ENCODE peak calls at places on chromosomes 4 and X, in seven cellular contexts. E is cardiac fibroblast, F is glutamatergic neuron, L is left lung, K is endodermal cell, Q is thoracic aorta, V is AG10803. U is an unnamed sample.

GRCh38 chr4:15521442-15522039 is 51.9 kb downstream of the CC2D2A start:
- DNase-seq in E (no peak), F (no peak), L (no peak), K (no peak), Q (no peak), V (peak), U (no peak)

GRCh38 chrX:153395613-153396319 is 5.4 kb downstream of the PNMA6E start:
- DNase-seq in E (no peak), F (no peak), L (no peak), K (no peak), Q (no peak), V (no peak), U (no peak)

GRCh38 chrX:1592128-1592862 is 891 bp downstream of the AKAP17A start:
- DNase-seq in E (peak), F (no peak), L (no peak), K (peak), Q (no peak), V (no peak), U (peak)

GRCh38 chr4:172225457-172225856 is 412.3 kb downstream of the GALNTL6 start:
- DNase-seq in E (no peak), F (no peak), L (no peak), K (no peak), Q (no peak), V (no peak), U (no peak)

GRCh38 chr4:156420557-156420956 is 466.9 kb upstream of the CTSO start:
- DNase-seq in E (no peak), F (no peak), L (no peak), K (no peak), Q (no peak), V (peak), U (no peak)

GRCh38 chr4:94441838-94442237 is 9.9 kb upstream of the PDLIM5 start:
- DNase-seq in E (peak), F (no peak), L (no peak), K (no peak), Q (no peak), V (no peak), U (no peak)

GRCh38 chrX:153938226-153938786 is 3.5 kb upstream of the NAA10 start:
- DNase-seq in E (no peak), F (no peak), L (no peak), K (no peak), Q (no peak), V (no peak), U (peak)

GRCh38 chr4:77845929-77846328 is 16.7 kb upstream of the MRPL1 start:
- DNase-seq in E (no peak), F (no peak), L (no peak), K (no peak), Q (no peak), V (no peak), U (no peak)

GRCh38 chr4:183038436-183038835 is 60.6 kb upstream of the WWC2 start:
- DNase-seq in E (no peak), F (no peak), L (no peak), K (no peak), Q (no peak), V (no peak), U (no peak)

GRCh38 chr4:55035892-55036291 is 89.5 kb downstream of the KDR start:
- DNase-seq in E (no peak), F (no peak), L (no peak), K (no peak), Q (no peak), V (no peak), U (no peak)

GRCh38 chr4:7632341-7632740 is 197.6 kb upstream of the PSAPL1 start:
- DNase-seq in E (no peak), F (no peak), L (no peak), K (no peak), Q (no peak), V (no peak), U (no peak)
- TF ChIP-seq CTCF in E (no peak), F (no peak), L (no peak), K (no peak), Q (no peak), V (no peak), U (no peak)

GRCh38 chr4:13851541-13851940 is 224.0 kb upstream of the BOD1L1 start:
- DNase-seq in E (no peak), F (no peak), L (no peak), K (no peak), Q (no peak), V (no peak), U (no peak)

GRCh38 chr4:13857397-13857796 is 229.9 kb upstream of the BOD1L1 start:
- DNase-seq in E (no peak), F (no peak), L (no peak), K (no peak), Q (no peak), V (no peak), U (no peak)

GRCh38 chr4:13849778-13850177 is 222.3 kb upstream of the BOD1L1 start:
- DNase-seq in E (no peak), F (no peak), L (no peak), K (no peak), Q (no peak), V (no peak), U (no peak)

GRCh38 chr4:13856387-13856786 is 228.9 kb upstream of the BOD1L1 start:
- DNase-seq in E (no peak), F (no peak), L (no peak), K (no peak), Q (no peak), V (no peak), U (no peak)

DNA sequence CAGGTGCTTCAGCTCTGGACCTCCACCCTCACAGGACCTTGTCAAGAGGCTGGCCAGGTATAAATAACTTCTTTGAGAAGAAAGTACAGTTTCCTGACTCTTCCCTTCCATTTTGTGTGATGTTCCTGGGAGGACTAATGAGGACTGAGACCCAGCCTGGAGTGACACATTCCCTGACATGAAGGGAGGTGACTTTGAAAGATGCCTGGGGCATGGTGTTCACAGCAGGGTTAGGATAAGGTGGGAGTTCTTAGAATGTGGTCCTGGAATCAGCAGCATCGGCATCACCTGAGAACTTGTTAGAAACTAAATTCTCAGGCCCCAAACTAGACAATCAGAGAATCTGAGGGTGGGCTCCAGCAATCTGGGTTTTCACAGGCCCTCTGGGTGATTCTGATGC is 224.9 kb upstream of the BOD1L1 start:
- DNase-seq in E (no peak), F (no peak), L (no peak), K (no peak), Q (no peak), V (no peak), U (no peak)
- TF ChIP-seq CTCF in E (no peak), F (no peak), L (no peak), K (no peak), Q (no peak), V (no peak), U (no peak)

GRCh38 chr4:47643845-47644244 is 158.8 kb downstream of the ATP10D start:
- DNase-seq in E (no peak), F (no peak), L (no peak), K (no peak), Q (no peak), V (no peak), U (no peak)

GRCh38 chr4:47642985-47643745 is 158.1 kb downstream of the ATP10D start:
- DNase-seq in E (peak), F (no peak), L (no peak), K (no peak), Q (no peak), V (peak), U (no peak)

GRCh38 chr4:47640911-47641310 is 155.8 kb downstream of the ATP10D start:
- DNase-seq in E (peak), F (no peak), L (no peak), K (no peak), Q (no peak), V (peak), U (no peak)

GRCh38 chr4:47641755-47642154 is 156.7 kb downstream of the ATP10D start:
- DNase-seq in E (peak), F (peak), L (no peak), K (no peak), Q (no peak), V (peak), U (no peak)

DNA sequence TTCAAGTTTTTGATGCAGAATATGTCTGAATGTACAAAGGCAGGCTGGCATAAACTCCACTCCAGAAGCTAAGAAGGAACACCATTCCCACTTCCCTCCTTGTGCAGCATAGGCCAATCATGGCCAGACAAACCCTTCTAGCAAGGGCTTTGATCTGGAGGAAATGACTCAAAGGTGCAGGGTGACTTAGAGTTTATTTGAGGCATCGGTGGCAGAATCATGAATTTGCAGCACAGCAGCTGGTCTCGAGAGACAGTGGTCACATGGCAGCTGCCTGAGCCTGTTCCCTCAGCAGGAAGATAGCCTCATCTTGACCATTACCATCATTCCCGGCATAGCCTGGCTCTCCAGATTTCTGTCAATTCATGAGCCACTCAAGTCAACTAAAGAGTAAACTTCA is 154.5 kb downstream of the ATP10D start:
- DNase-seq in E (peak), F (no peak), L (no peak), K (no peak), Q (no peak), V (peak), U (no peak)
- TF ChIP-seq CTCF in E (no peak), F (no peak), L (no peak), K (no peak), Q (no peak), V (no peak), U (no peak)

GRCh38 chr4:87500107-87500462 is 29.1 kb downstream of the SPARCL1 start:
- DNase-seq in E (no peak), F (no peak), L (no peak), K (no peak), Q (no peak), V (no peak), U (no peak)

GRCh38 chr4:87499415-87500106 is 29.6 kb downstream of the SPARCL1 start:
- DNase-seq in E (no peak), F (no peak), L (no peak), K (no peak), Q (no peak), V (no peak), U (no peak)

GRCh38 chr4:87498446-87498900 is 30.7 kb downstream of the SPARCL1 start:
- DNase-seq in E (no peak), F (no peak), L (no peak), K (no peak), Q (no peak), V (peak), U (no peak)

GRCh38 chr4:87497586-87497985 is 31.6 kb downstream of the SPARCL1 start:
- DNase-seq in E (no peak), F (no peak), L (no peak), K (no peak), Q (no peak), V (no peak), U (no peak)

GRCh38 chr4:87497141-87497540 is 32.0 kb downstream of the SPARCL1 start:
- DNase-seq in E (no peak), F (peak), L (no peak), K (peak), Q (no peak), V (no peak), U (peak)
- TF ChIP-seq CTCF in E (peak), F (peak), L (no peak), K (peak), Q (peak), V (peak), U (peak)

GRCh38 chr4:139015269-139015947 is at the start of gene NOCT:
- DNase-seq in E (peak), F (peak), L (peak), K (peak), Q (peak), V (peak), U (peak)
- TF ChIP-seq CTCF in E (peak), F (no peak), L (peak), K (peak), Q (peak), V (peak), U (no peak)

DNA sequence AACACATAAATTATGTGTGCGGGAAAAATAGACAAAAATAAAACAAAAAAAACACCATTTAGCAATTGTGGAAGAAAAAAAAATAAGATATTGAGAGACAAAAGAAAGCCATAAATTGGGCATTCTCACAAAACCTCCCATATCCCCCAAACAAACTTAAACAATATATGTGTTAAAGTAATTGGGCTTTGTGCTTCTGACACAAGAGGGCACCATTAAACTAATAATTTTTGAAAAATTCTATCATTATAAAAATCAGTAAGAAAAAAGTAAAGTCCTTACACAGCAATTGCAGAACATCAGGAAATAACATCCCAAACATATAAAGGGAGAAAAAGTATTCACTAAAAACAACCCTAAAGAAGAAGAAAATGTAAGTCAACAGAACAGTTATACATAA is 880.7 kb downstream of the TECRL start:
- DNase-seq in E (peak), F (no peak), L (no peak), K (no peak), Q (no peak), V (no peak), U (no peak)
- TF ChIP-seq CTCF in E (no peak), F (no peak), L (no peak), K (peak), Q (no peak), V (no peak), U (no peak)

U was measured in activated CD8-positive, alpha-beta T cell treated with anti-CD3 and anti-CD28 coated beads for 36 hours.